ENCODE peak calls at places on chromosome 4, in six cellular contexts. I, Q, E, J, Z and O are unnamed samples.

GRCh38 chr4:11805837-11806236 is 377.1 kb upstream of the HS3ST1 start:
- DNase-seq in I (no peak), Q (peak; percentile 2), E (no peak), J (peak; percentile 74), Z (no peak), O (no peak)

GRCh38 chr4:123037809-123038208 is 115.4 kb upstream of the NUDT6 start:
- DNase-seq in I (no peak), Q (peak; percentile 56), E (no peak), J (no peak), Z (no peak), O (no peak)

GRCh38 chr4:170662250-170662649 is 572.5 kb upstream of the AADAT start:
- DNase-seq in I (no peak), Q (no peak), E (peak; percentile 39), J (peak; percentile 23), Z (no peak), O (no peak)

GRCh38 chr4:128830906-128831525 is 21.5 kb downstream of the JADE1 start:
- DNase-seq in I (no peak), Q (no peak), E (peak; percentile 53), J (no peak), Z (no peak), O (no peak)

GRCh38 chr4:141711211-141711610 is 74.8 kb downstream of the IL15 start:
- DNase-seq in I (no peak), Q (peak; percentile 74), E (no peak), J (peak; percentile 24), Z (no peak), O (no peak)

GRCh38 chr4:36549256-36549655 is 267.8 kb downstream of the DTHD1 start:
- DNase-seq in I (no peak), Q (no peak), E (no peak), J (no peak), Z (no peak), O (no peak)

GRCh38 chr4:5863461-5864113 is 29.3 kb downstream of the CRMP1 start:
- DNase-seq in I (no peak), Q (peak; percentile 93), E (no peak), J (peak; percentile 4), Z (no peak), O (peak; percentile 68)

GRCh38 chr4:48483777-48484493 is 792 bp downstream of the SLC10A4 start:
- DNase-seq in I (no peak), Q (peak; percentile 22), E (peak; percentile 78), J (peak; percentile 41), Z (no peak), O (no peak)

GRCh38 chr4:169251291-169252235 is 19.2 kb downstream of the SH3RF1 start:
- DNase-seq in I (no peak), Q (no peak), E (peak; percentile 55), J (peak; percentile 92), Z (no peak), O (no peak)

GRCh38 chr4:184713887-184714286 is 20.0 kb downstream of the CENPU start:
- DNase-seq in I (no peak), Q (no peak), E (no peak), J (peak; percentile 57), Z (no peak), O (no peak)

GRCh38 chr4:170114636-170115035 is 24.9 kb upstream of the AADAT start:
- DNase-seq in I (no peak), Q (no peak), E (no peak), J (no peak), Z (no peak), O (no peak)

GRCh38 chr4:106583567-106583966 is 215.0 kb upstream of the GIMD1 start:
- DNase-seq in I (no peak), Q (peak; percentile 95), E (no peak), J (peak; percentile 57), Z (no peak), O (no peak)

GRCh38 chr4:95549246-95550138 is 719 bp upstream of the UNC5C start:
- DNase-seq in I (peak; percentile 80), Q (peak; percentile 19), E (peak; percentile 86), J (peak; percentile 53), Z (peak; percentile 82), O (no peak)

GRCh38 chr4:139913398-139913990 is 240.5 kb downstream of the MAML3 start:
- DNase-seq in I (no peak), Q (peak; percentile 33), E (no peak), J (no peak), Z (no peak), O (no peak)

GRCh38 chr4:32684160-32684559 is 1964.0 kb downstream of the PCDH7 start:
- DNase-seq in I (no peak), Q (no peak), E (no peak), J (no peak), Z (no peak), O (no peak)

GRCh38 chr4:88080626-88081025 is 73.2 kb downstream of the PKD2 start:
- DNase-seq in I (no peak), Q (no peak), E (no peak), J (no peak), Z (no peak), O (no peak)

GRCh38 chr4:92346289-92346688 is 42.5 kb downstream of the GRID2 start:
- DNase-seq in I (no peak), Q (no peak), E (no peak), J (no peak), Z (no peak), O (no peak)

GRCh38 chr4:148574941-148575340 is 132.7 kb upstream of the NR3C2 start:
- DNase-seq in I (no peak), Q (no peak), E (no peak), J (no peak), Z (no peak), O (no peak)

GRCh38 chr4:152094851-152095700 is 334.3 kb upstream of the GATB start:
- DNase-seq in I (no peak), Q (peak; percentile 78), E (no peak), J (no peak), Z (no peak), O (no peak)

GRCh38 chr4:11685481-11685880 is 256.8 kb upstream of the HS3ST1 start:
- DNase-seq in I (no peak), Q (no peak), E (no peak), J (no peak), Z (no peak), O (no peak)

GRCh38 chr4:153792007-153792892 is 3.4 kb upstream of the SFRP2 start:
- DNase-seq in I (no peak), Q (peak; percentile 81), E (peak; percentile 98), J (peak; percentile 97), Z (no peak), O (peak; percentile 4)

GRCh38 chr4:162869157-162869556 is 297.5 kb downstream of the NAF1 start:
- DNase-seq in I (no peak), Q (no peak), E (no peak), J (no peak), Z (no peak), O (no peak)

GRCh38 chr4:6392407-6392806 is 80.0 kb downstream of the PPP2R2C start:
- DNase-seq in I (no peak), Q (no peak), E (no peak), J (no peak), Z (no peak), O (no peak)

GRCh38 chr4:105620640-105621323 is 68.4 kb downstream of the ARHGEF38 start:
- DNase-seq in I (no peak), Q (peak; percentile 56), E (no peak), J (no peak), Z (no peak), O (no peak)

GRCh38 chr4:17468638-17469221 is 43.2 kb downstream of the QDPR start:
- DNase-seq in I (no peak), Q (peak; percentile 78), E (peak; percentile 64), J (peak; percentile 40), Z (no peak), O (no peak)

GRCh38 chr4:106160560-106160959 is 155.4 kb downstream of the TBCK start:
- DNase-seq in I (no peak), Q (no peak), E (no peak), J (no peak), Z (no peak), O (no peak)

DNA sequence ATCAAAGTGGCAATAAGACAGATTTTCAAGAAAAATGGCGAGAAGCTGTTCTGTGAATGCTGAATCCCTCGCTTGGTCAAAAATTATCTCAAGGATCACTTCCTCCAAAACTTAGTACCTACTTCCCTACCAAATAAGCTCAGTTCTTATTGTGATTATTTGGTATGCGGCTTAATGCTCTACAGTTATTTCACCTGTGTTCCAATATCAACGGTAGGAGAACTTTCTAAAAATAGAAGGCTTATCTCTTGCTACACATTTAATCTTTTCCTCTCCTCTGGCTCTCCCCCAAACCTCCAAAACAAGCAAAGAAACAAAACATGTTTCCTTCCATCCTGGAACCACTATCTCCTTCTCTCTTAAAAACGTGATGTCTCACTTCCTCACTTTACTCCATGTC is 14.7 kb downstream of the PDGFC start:
- DNase-seq in I (no peak), Q (no peak), E (no peak), J (no peak), Z (no peak), O (no peak)
- H3K4me1 ChIP-seq in I (peaks cover 46% of the 10 kb centered on the region), Q (peaks cover 56% of the 10 kb centered on the region), E (no peaks in the 10 kb centered on the region), J (no peaks in the 10 kb centered on the region), Z (peaks cover 11% of the 10 kb centered on the region), O (no peaks in the 10 kb centered on the region)

DNA sequence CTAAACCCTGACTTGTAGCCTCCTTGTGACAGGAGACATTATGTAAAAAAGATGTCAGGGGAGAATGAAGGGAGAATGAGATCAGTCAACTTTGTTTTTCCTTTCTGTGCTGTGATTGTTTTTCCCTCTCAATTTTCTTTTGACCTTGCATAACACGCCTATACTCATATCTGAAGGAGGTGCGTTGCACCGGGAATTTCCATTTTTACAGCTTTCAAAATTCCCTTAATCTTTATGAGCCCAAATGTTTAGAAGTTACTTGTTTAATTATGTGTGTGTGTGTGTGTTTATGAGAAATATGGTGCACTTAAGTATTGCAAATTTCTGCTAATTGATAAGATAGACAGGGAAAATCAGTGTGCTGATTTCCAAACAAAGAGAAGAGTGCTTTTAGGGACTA is 21.6 kb downstream of the SYNPO2 start:
- DNase-seq in I (no peak), Q (no peak), E (no peak), J (no peak), Z (no peak), O (no peak)
- H3K4me1 ChIP-seq in I (peaks cover 54% of the 10 kb centered on the region), Q (peaks cover 17% of the 10 kb centered on the region), E (no peaks in the 10 kb centered on the region), J (no peaks in the 10 kb centered on the region), Z (no peaks in the 10 kb centered on the region), O (no peaks in the 10 kb centered on the region)

DNA sequence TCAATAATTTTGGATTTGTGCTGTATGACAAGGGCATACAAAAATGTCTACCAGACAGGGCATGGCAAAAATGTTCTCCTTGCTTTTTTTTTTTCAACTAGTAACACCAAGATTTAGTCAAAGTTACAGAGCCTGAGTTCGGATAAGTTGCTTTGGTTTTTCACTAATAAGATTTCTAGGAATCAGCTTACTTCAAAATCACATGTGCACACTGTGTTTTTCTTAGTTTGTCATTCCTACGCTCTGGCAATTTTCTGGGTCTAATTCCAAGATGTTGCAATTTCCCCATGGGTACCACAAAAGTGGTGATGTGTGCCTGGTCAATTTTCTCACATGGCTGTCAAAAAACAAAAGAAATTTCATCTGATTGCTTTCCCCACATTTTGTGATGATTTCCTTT is 6.3 kb downstream of the C1QTNF7 start:
- DNase-seq in I (no peak), Q (peak; percentile 35), E (no peak), J (no peak), Z (no peak), O (no peak)
- H3K4me1 ChIP-seq in I (no peaks in the 10 kb centered on the region), Q (peaks cover 5% of the 10 kb centered on the region), E (no peaks in the 10 kb centered on the region), J (no peaks in the 10 kb centered on the region), Z (peaks cover 12% of the 10 kb centered on the region), O (no peaks in the 10 kb centered on the region)

DNA sequence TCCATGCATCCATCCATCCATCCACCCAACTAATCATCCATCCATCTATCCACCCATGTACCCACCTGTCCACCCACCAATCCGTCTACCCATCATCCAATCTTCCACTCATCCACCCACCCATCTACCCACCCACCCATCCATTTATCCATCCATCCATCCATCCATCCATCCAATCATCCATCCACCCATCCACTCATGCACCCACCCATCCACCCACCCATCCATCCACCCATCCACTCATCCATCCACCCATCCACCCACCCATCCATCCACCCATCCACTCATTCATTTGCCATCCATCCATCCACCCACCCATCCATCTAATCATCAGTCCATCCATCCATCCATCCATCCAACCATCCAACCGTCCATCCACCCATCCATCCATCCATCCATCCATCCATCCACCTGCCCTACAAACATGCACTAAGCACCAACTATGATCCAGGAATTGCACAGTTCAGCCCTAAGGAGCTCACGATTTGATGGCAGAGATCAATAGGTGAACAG is 21.3 kb upstream of the MXD4 start:
- DNase-seq in I (no peak), Q (no peak), E (no peak), J (no peak), Z (no peak), O (no peak)
- H3K4me1 ChIP-seq in I (no peaks in the 10 kb centered on the region), Q (peaks cover 8% of the 10 kb centered on the region), E (no peaks in the 10 kb centered on the region), J (no peaks in the 10 kb centered on the region), Z (no peaks in the 10 kb centered on the region), O (peaks cover 35% of the 10 kb centered on the region)